ENCODE peak calls at places on chromosome 1, in eight cellular contexts. K is stimulated activated CD4-positive, alpha-beta T cell treated with anti-CD3 and anti-CD28 coated beads, Interleukin-4, amount 100 ng/mL, for 48 hours; J is HuH-7.5; E is activated CD4-positive, CD25-positive, alpha-beta regulatory T cell treated with anti-CD3 and anti-CD28 coated beads, Interleukin-2, amount 50 U/mL, for 16 hours; U is HTR-8/SVneo; O is MCF 10A; N is SHP77 treated with DMSO at 0.1 percent for 48 hours; X is endodermal cell. L is an unnamed sample.

GRCh38 chr1:248756636-248757035 is 1.1 kb upstream of the LYPD8 start:
- DNase-seq in K (no peak), J (no peak), E (no peak), U (no peak), O (no peak), N (no peak), X (no peak), L (no peak)

GRCh38 chr1:207151920-207152319 is 47.9 kb downstream of the C4BPA start:
- DNase-seq in K (no peak), J (no peak), E (no peak), U (no peak), O (no peak), N (no peak), X (no peak), L (no peak)

GRCh38 chr1:224873645-224874369 is 55.7 kb upstream of the DNAH14 start:
- DNase-seq in K (no peak), J (no peak), E (no peak), U (no peak), O (peak; percentile 93), N (no peak), X (no peak), L (no peak)

GRCh38 chr1:27402349-27402754 is 9.9 kb downstream of the GPR3 start:
- DNase-seq in K (no peak), J (no peak), E (no peak), U (peak; percentile 48), O (peak; percentile 57), N (no peak), X (peak; percentile 87), L (no peak)

GRCh38 chr1:184193451-184193850 is 141.9 kb downstream of the TSEN15 start:
- DNase-seq in K (no peak), J (no peak), E (no peak), U (no peak), O (no peak), N (no peak), X (no peak), L (no peak)

GRCh38 chr1:202237052-202237451 is 43.5 kb downstream of the LGR6 start:
- DNase-seq in K (peak; percentile 23), J (peak; percentile 79), E (no peak), U (peak; percentile 75), O (peak; percentile 81), N (peak; percentile 34), X (peak; percentile 95), L (peak; percentile 56)

GRCh38 chr1:119347858-119348257 is 20.7 kb upstream of the HAO2 start:
- DNase-seq in K (no peak), J (no peak), E (no peak), U (no peak), O (no peak), N (no peak), X (no peak), L (peak; percentile 41)

GRCh38 chr1:154764181-154764580 is 105.9 kb downstream of the KCNN3 start:
- DNase-seq in K (no peak), J (no peak), E (no peak), U (no peak), O (no peak), N (no peak), X (no peak), L (no peak)

GRCh38 chr1:169796411-169796810 is 1.7 kb upstream of the METTL18 start:
- DNase-seq in K (no peak), J (no peak), E (no peak), U (no peak), O (no peak), N (no peak), X (no peak), L (no peak)

GRCh38 chr1:227416156-227416865 is 98.0 kb upstream of the CDC42BPA start:
- DNase-seq in K (no peak), J (no peak), E (no peak), U (no peak), O (no peak), N (no peak), X (no peak), L (no peak)

GRCh38 chr1:66386712-66387111 is 147.2 kb upstream of the SGIP1 start:
- DNase-seq in K (no peak), J (no peak), E (no peak), U (no peak), O (peak; percentile 15), N (no peak), X (no peak), L (no peak)

GRCh38 chr1:213486488-213486887 is 435.4 kb downstream of the RPS6KC1 start:
- DNase-seq in K (no peak), J (no peak), E (no peak), U (no peak), O (no peak), N (no peak), X (no peak), L (no peak)

GRCh38 chr1:147171399-147172167 is 687 bp downstream of the PRKAB2 start:
- DNase-seq in K (no peak), J (no peak), E (no peak), U (no peak), O (peak; percentile 44), N (no peak), X (no peak), L (peak; percentile 22)

GRCh38 chr1:203204776-203205175 is 18.3 kb upstream of the CHI3L1 start:
- DNase-seq in K (no peak), J (no peak), E (no peak), U (no peak), O (no peak), N (no peak), X (no peak), L (no peak)

GRCh38 chr1:84504580-84505021 is 1.6 kb upstream of the SPATA1 start:
- DNase-seq in K (no peak), J (no peak), E (no peak), U (peak; percentile 6), O (peak; percentile 46), N (no peak), X (no peak), L (no peak)